ENCODE peak calls at places on chromosomes 2 and 18, in seven cellular contexts. One of them, this sample, is unnamed.
A peak's percentile ranks its signal among the peaks of the same experiment; 100 is the strongest.

GRCh38 chr2:201808070-201808469 is 1.7 kb downstream of the CDK15 start:
- DNase-seq in thoracic aorta: no peak
- DNase-seq in kidney epithelial cell: no peak
- DNase-seq in GM13977: no peak
- DNase-seq in lower leg skin: no peak
- DNase-seq in endothelial cell of umbilical vein: no peak
- DNase-seq in AG09319: no peak
- DNase-seq in this sample: no peak

GRCh38 chr2:126851756-126852155 is 46.9 kb upstream of the TEX51 start:
- DNase-seq in thoracic aorta: no peak
- DNase-seq in kidney epithelial cell: no peak
- DNase-seq in GM13977: no peak
- DNase-seq in lower leg skin: peak; percentile 61
- DNase-seq in endothelial cell of umbilical vein: no peak
- DNase-seq in AG09319: no peak
- DNase-seq in this sample: no peak

GRCh38 chr2:241432824-241433448 is 75.4 kb downstream of the STK25 start:
- DNase-seq in thoracic aorta: no peak
- DNase-seq in kidney epithelial cell: no peak
- DNase-seq in GM13977: no peak
- DNase-seq in lower leg skin: no peak
- DNase-seq in endothelial cell of umbilical vein: no peak
- DNase-seq in AG09319: no peak
- DNase-seq in this sample: no peak

GRCh38 chr2:179860255-179861026 is 971 bp downstream of the ZNF385B start:
- DNase-seq in thoracic aorta: no peak
- DNase-seq in kidney epithelial cell: no peak
- DNase-seq in GM13977: peak; percentile 27
- DNase-seq in lower leg skin: peak; percentile 85
- DNase-seq in endothelial cell of umbilical vein: no peak
- DNase-seq in AG09319: no peak
- DNase-seq in this sample: no peak

GRCh38 chr2:7801212-7801611 is 880.6 kb upstream of the ID2 start:
- DNase-seq in thoracic aorta: no peak
- DNase-seq in kidney epithelial cell: no peak
- DNase-seq in GM13977: no peak
- DNase-seq in lower leg skin: no peak
- DNase-seq in endothelial cell of umbilical vein: no peak
- DNase-seq in AG09319: no peak
- DNase-seq in this sample: no peak

GRCh38 chr2:55587-56448 is 9.5 kb upstream of the FAM110C start:
- DNase-seq in thoracic aorta: no peak
- DNase-seq in kidney epithelial cell: no peak
- DNase-seq in GM13977: no peak
- DNase-seq in lower leg skin: no peak
- DNase-seq in endothelial cell of umbilical vein: no peak
- DNase-seq in AG09319: no peak
- DNase-seq in this sample: no peak

GRCh38 chr2:141923657-141924056 is 207.2 kb downstream of the LRP1B start:
- DNase-seq in thoracic aorta: no peak
- DNase-seq in kidney epithelial cell: peak; percentile 18
- DNase-seq in GM13977: no peak
- DNase-seq in lower leg skin: no peak
- DNase-seq in endothelial cell of umbilical vein: no peak
- DNase-seq in AG09319: no peak
- DNase-seq in this sample: no peak

GRCh38 chr2:190718652-190719526 is 70.0 kb downstream of the NAB1 start:
- DNase-seq in thoracic aorta: peak; percentile 7
- DNase-seq in kidney epithelial cell: peak; percentile 91
- DNase-seq in GM13977: peak; percentile 50
- DNase-seq in lower leg skin: no peak
- DNase-seq in endothelial cell of umbilical vein: peak; percentile 85
- DNase-seq in AG09319: no peak
- DNase-seq in this sample: no peak

GRCh38 chr2:216717907-216718615 is 22.7 kb upstream of the IGFBP5 start:
- DNase-seq in thoracic aorta: no peak
- DNase-seq in kidney epithelial cell: no peak
- DNase-seq in GM13977: no peak
- DNase-seq in lower leg skin: peak; percentile 83
- DNase-seq in endothelial cell of umbilical vein: no peak
- DNase-seq in AG09319: no peak
- DNase-seq in this sample: no peak

GRCh38 chr2:99140056-99140859 is 1.2 kb upstream of the C2orf15 start:
- DNase-seq in thoracic aorta: no peak
- DNase-seq in kidney epithelial cell: no peak
- DNase-seq in GM13977: no peak
- DNase-seq in lower leg skin: no peak
- DNase-seq in endothelial cell of umbilical vein: peak; percentile 10
- DNase-seq in AG09319: no peak
- DNase-seq in this sample: no peak

GRCh38 chr2:72130671-72131360 is 16.8 kb downstream of the CYP26B1 start:
- DNase-seq in thoracic aorta: no peak
- DNase-seq in kidney epithelial cell: no peak
- DNase-seq in GM13977: no peak
- DNase-seq in lower leg skin: peak; percentile 75
- DNase-seq in endothelial cell of umbilical vein: no peak
- DNase-seq in AG09319: no peak
- DNase-seq in this sample: no peak

GRCh38 chr2:161766334-161766733 is 142.1 kb downstream of the SLC4A10 start:
- DNase-seq in thoracic aorta: no peak
- DNase-seq in kidney epithelial cell: no peak
- DNase-seq in GM13977: no peak
- DNase-seq in lower leg skin: no peak
- DNase-seq in endothelial cell of umbilical vein: no peak
- DNase-seq in AG09319: no peak
- DNase-seq in this sample: no peak

DNA sequence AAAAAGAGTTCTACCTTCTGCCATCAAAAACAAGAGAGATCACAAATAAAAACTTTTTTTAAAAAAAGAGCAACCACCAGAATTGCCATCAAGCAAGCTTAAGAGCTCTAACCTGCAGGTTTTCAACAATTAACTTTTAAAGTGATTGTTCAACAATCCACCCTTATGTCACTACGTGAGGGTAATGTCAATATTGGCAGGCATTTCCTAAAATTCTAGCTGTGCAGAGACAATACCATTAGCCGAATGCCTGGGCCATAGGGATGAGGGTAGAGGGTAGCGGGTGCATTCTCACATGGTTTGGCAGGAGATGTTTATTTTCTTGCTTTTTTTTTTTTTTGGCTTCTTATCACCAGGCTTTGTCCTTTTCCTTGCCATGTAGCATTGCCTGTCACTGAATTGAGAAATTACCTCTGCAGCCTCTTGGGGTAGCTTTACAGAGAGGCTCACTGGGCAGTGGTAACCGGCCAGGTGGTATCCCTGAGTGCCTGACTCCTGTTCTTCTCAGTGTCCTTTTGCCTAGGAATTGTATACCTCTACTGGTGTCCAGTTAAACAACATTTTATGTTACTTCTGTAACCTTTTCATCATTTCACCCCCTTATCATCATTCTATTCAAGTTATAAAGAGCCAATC is 524.1 kb downstream of the BCL11A start:
- DNase-seq in thoracic aorta: no peak
- DNase-seq in kidney epithelial cell: no peak
- DNase-seq in GM13977: no peak
- DNase-seq in lower leg skin: no peak
- DNase-seq in endothelial cell of umbilical vein: no peak
- DNase-seq in AG09319: no peak
- DNase-seq in this sample: no peak
- TF ChIP-seq CTCF in thoracic aorta: no peak
- TF ChIP-seq CTCF in kidney epithelial cell: no peak
- TF ChIP-seq CTCF in GM13977: no peak
- TF ChIP-seq CTCF in lower leg skin: no peak
- TF ChIP-seq CTCF in endothelial cell of umbilical vein: no peak
- TF ChIP-seq CTCF in AG09319: no peak
- TF ChIP-seq CTCF in this sample: no peak

GRCh38 chr2:46230115-46230571 is 67.1 kb upstream of the EPAS1 start:
- DNase-seq in thoracic aorta: no peak
- DNase-seq in kidney epithelial cell: peak; percentile 12
- DNase-seq in GM13977: no peak
- DNase-seq in lower leg skin: no peak
- DNase-seq in endothelial cell of umbilical vein: no peak
- DNase-seq in AG09319: no peak
- DNase-seq in this sample: no peak
- TF ChIP-seq CTCF in thoracic aorta: peak; percentile 42
- TF ChIP-seq CTCF in kidney epithelial cell: peak; percentile 41
- TF ChIP-seq CTCF in GM13977: peak; percentile 38
- TF ChIP-seq CTCF in lower leg skin: no peak
- TF ChIP-seq CTCF in endothelial cell of umbilical vein: no peak
- TF ChIP-seq CTCF in AG09319: no peak
- TF ChIP-seq CTCF in this sample: no peak

DNA sequence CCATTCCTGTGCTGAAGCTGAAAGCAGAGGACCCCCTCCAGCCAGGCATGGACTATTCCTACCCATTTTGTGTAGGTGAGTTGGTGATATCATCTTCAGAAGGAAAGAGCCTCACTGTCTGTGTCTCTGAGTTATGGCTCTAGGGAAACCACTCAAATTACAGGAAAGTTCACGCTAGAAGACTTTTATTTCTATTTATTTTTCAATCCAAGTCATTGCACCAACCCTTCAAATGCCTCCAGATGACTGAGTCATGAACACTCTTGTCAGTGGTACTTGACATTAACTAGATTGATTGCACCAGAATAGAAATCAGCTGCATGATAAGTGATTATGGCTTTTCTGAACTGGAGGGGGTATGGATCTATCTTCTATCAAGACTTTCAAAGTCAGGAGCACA is 338.4 kb downstream of the MBD2 start:
- DNase-seq in thoracic aorta: no peak
- DNase-seq in kidney epithelial cell: no peak
- DNase-seq in GM13977: no peak
- DNase-seq in lower leg skin: no peak
- DNase-seq in endothelial cell of umbilical vein: no peak
- DNase-seq in AG09319: no peak
- DNase-seq in this sample: no peak
- TF ChIP-seq CTCF in thoracic aorta: no peak
- TF ChIP-seq CTCF in kidney epithelial cell: no peak
- TF ChIP-seq CTCF in GM13977: no peak
- TF ChIP-seq CTCF in lower leg skin: no peak
- TF ChIP-seq CTCF in endothelial cell of umbilical vein: no peak
- TF ChIP-seq CTCF in AG09319: no peak
- TF ChIP-seq CTCF in this sample: no peak

GRCh38 chr2:118492335-118492734 is 355.1 kb downstream of the EN1 start:
- DNase-seq in thoracic aorta: no peak
- DNase-seq in kidney epithelial cell: no peak
- DNase-seq in GM13977: no peak
- DNase-seq in lower leg skin: no peak
- DNase-seq in endothelial cell of umbilical vein: peak; percentile 5
- DNase-seq in AG09319: peak; percentile 1
- DNase-seq in this sample: no peak
- TF ChIP-seq CTCF in thoracic aorta: no peak
- TF ChIP-seq CTCF in kidney epithelial cell: peak; percentile 35
- TF ChIP-seq CTCF in GM13977: no peak
- TF ChIP-seq CTCF in lower leg skin: no peak
- TF ChIP-seq CTCF in endothelial cell of umbilical vein: no peak
- TF ChIP-seq CTCF in AG09319: peak; percentile 29
- TF ChIP-seq CTCF in this sample: peak; percentile 53

GRCh38 chr2:121200419-121201315 is 84.3 kb downstream of the TFCP2L1 start:
- DNase-seq in thoracic aorta: no peak
- DNase-seq in kidney epithelial cell: no peak
- DNase-seq in GM13977: no peak
- DNase-seq in lower leg skin: no peak
- DNase-seq in endothelial cell of umbilical vein: no peak
- DNase-seq in AG09319: no peak
- DNase-seq in this sample: no peak
- TF ChIP-seq CTCF in thoracic aorta: no peak
- TF ChIP-seq CTCF in kidney epithelial cell: no peak
- TF ChIP-seq CTCF in GM13977: no peak
- TF ChIP-seq CTCF in lower leg skin: no peak
- TF ChIP-seq CTCF in endothelial cell of umbilical vein: no peak
- TF ChIP-seq CTCF in AG09319: no peak
- TF ChIP-seq CTCF in this sample: no peak